ENCODE peak calls at places on chromosome 11, in eight cellular contexts. One of them, this sample, is unnamed.

GRCh38 chr11:2198621-2199365 is 27.2 kb upstream of the TH start:
- DNase-seq in HCT116: no peak
- DNase-seq in H1: no peak
- DNase-seq in GM12892: no peak
- DNase-seq in breast epithelium: no peak
- DNase-seq in sigmoid colon: no peak
- DNase-seq in spleen: no peak
- DNase-seq in transverse colon: no peak
- DNase-seq in this sample: no peak

GRCh38 chr11:1128333-1129142 is 29.2 kb upstream of the MUC5AC start:
- DNase-seq in HCT116: no peak
- DNase-seq in breast epithelium: peak; percentile 45
- DNase-seq in sigmoid colon: peak; percentile 46
- DNase-seq in transverse colon: no peak
- DNase-seq in spleen: peak; percentile 68
- DNase-seq in GM12892: peak; percentile 14
- DNase-seq in H1: no peak
- DNase-seq in this sample: no peak

GRCh38 chr11:100445231-100445735 is 241.8 kb upstream of the ARHGAP42 start:
- DNase-seq in HCT116: no peak
- DNase-seq in sigmoid colon: no peak
- DNase-seq in H1: no peak
- DNase-seq in spleen: no peak
- DNase-seq in transverse colon: no peak
- DNase-seq in GM12892: no peak
- DNase-seq in breast epithelium: no peak
- DNase-seq in this sample: no peak

GRCh38 chr11:107704432-107704831 is 7.4 kb downstream of the SLN start:
- DNase-seq in breast epithelium: no peak
- DNase-seq in sigmoid colon: no peak
- DNase-seq in spleen: no peak
- DNase-seq in transverse colon: no peak
- DNase-seq in H1: no peak
- DNase-seq in GM12892: no peak
- DNase-seq in HCT116: no peak
- DNase-seq in this sample: no peak

GRCh38 chr11:19938051-19938856 is 222.0 kb downstream of the DBX1 start:
- DNase-seq in H1: no peak
- DNase-seq in spleen: no peak
- DNase-seq in HCT116: peak; percentile 36
- DNase-seq in GM12892: peak; percentile 35
- DNase-seq in transverse colon: peak; percentile 49
- DNase-seq in sigmoid colon: no peak
- DNase-seq in breast epithelium: no peak
- DNase-seq in this sample: peak; percentile 37

GRCh38 chr11:14075118-14075601 is 112.6 kb downstream of the SPON1 start:
- DNase-seq in sigmoid colon: no peak
- DNase-seq in breast epithelium: no peak
- DNase-seq in transverse colon: no peak
- DNase-seq in spleen: no peak
- DNase-seq in HCT116: no peak
- DNase-seq in GM12892: no peak
- DNase-seq in H1: no peak
- DNase-seq in this sample: no peak

GRCh38 chr11:119786431-119787073 is 57.6 kb upstream of the NECTIN1 start:
- DNase-seq in GM12892: no peak
- DNase-seq in H1: no peak
- DNase-seq in spleen: peak; percentile 52
- DNase-seq in transverse colon: no peak
- DNase-seq in sigmoid colon: no peak
- DNase-seq in breast epithelium: no peak
- DNase-seq in HCT116: no peak
- DNase-seq in this sample: no peak

GRCh38 chr11:29449280-29450074 is 567.4 kb downstream of the KCNA4 start:
- DNase-seq in HCT116: no peak
- DNase-seq in breast epithelium: no peak
- DNase-seq in GM12892: no peak
- DNase-seq in H1: no peak
- DNase-seq in transverse colon: no peak
- DNase-seq in spleen: no peak
- DNase-seq in sigmoid colon: no peak
- DNase-seq in this sample: no peak

GRCh38 chr11:86511086-86511551 is 136.4 kb downstream of the CCDC81 start:
- DNase-seq in H1: no peak
- DNase-seq in spleen: no peak
- DNase-seq in sigmoid colon: no peak
- DNase-seq in breast epithelium: no peak
- DNase-seq in HCT116: no peak
- DNase-seq in transverse colon: no peak
- DNase-seq in GM12892: no peak
- DNase-seq in this sample: no peak

GRCh38 chr11:82978422-82979099 is 77.0 kb downstream of the DDIAS start:
- DNase-seq in HCT116: no peak
- DNase-seq in breast epithelium: no peak
- DNase-seq in spleen: no peak
- DNase-seq in GM12892: no peak
- DNase-seq in H1: no peak
- DNase-seq in transverse colon: no peak
- DNase-seq in sigmoid colon: no peak
- DNase-seq in this sample: no peak

GRCh38 chr11:44066732-44067131 is 662 bp downstream of the ACCS start:
- DNase-seq in transverse colon: peak; percentile 39
- DNase-seq in GM12892: no peak
- DNase-seq in sigmoid colon: peak; percentile 66
- DNase-seq in spleen: no peak
- DNase-seq in H1: no peak
- DNase-seq in breast epithelium: no peak
- DNase-seq in HCT116: peak; percentile 31
- DNase-seq in this sample: no peak

GRCh38 chr11:126139541-126140091 is 71.8 kb downstream of the RPUSD4 start:
- DNase-seq in breast epithelium: no peak
- DNase-seq in GM12892: no peak
- DNase-seq in sigmoid colon: peak; percentile 86
- DNase-seq in H1: no peak
- DNase-seq in spleen: peak; percentile 40
- DNase-seq in transverse colon: no peak
- DNase-seq in HCT116: no peak
- DNase-seq in this sample: no peak

GRCh38 chr11:17428930-17429329 is 40.5 kb upstream of the KCNJ11 start:
- DNase-seq in transverse colon: no peak
- DNase-seq in H1: no peak
- DNase-seq in sigmoid colon: no peak
- DNase-seq in spleen: no peak
- DNase-seq in breast epithelium: no peak
- DNase-seq in HCT116: no peak
- DNase-seq in GM12892: no peak
- DNase-seq in this sample: no peak

GRCh38 chr11:9214765-9215164 is 50.4 kb downstream of the DENND5A start:
- DNase-seq in H1: no peak
- DNase-seq in HCT116: peak; percentile 18
- DNase-seq in GM12892: no peak
- DNase-seq in breast epithelium: no peak
- DNase-seq in spleen: no peak
- DNase-seq in sigmoid colon: no peak
- DNase-seq in transverse colon: no peak
- DNase-seq in this sample: no peak

GRCh38 chr11:25547293-25547692 is 784.6 kb upstream of the ANO3 start:
- DNase-seq in H1: no peak
- DNase-seq in GM12892: no peak
- DNase-seq in HCT116: no peak
- DNase-seq in transverse colon: no peak
- DNase-seq in spleen: no peak
- DNase-seq in sigmoid colon: no peak
- DNase-seq in breast epithelium: no peak
- DNase-seq in this sample: no peak

GRCh38 chr11:74822187-74822586 is 73.5 kb downstream of the RNF169 start:
- DNase-seq in sigmoid colon: no peak
- DNase-seq in HCT116: no peak
- DNase-seq in GM12892: no peak
- DNase-seq in transverse colon: no peak
- DNase-seq in spleen: no peak
- DNase-seq in H1: no peak
- DNase-seq in breast epithelium: no peak
- DNase-seq in this sample: no peak

GRCh38 chr11:92964471-92964870 is 5.0 kb upstream of the MTNR1B start:
- DNase-seq in breast epithelium: no peak
- DNase-seq in GM12892: no peak
- DNase-seq in H1: no peak
- DNase-seq in transverse colon: peak; percentile 13
- DNase-seq in sigmoid colon: no peak
- DNase-seq in HCT116: no peak
- DNase-seq in spleen: no peak
- DNase-seq in this sample: no peak

GRCh38 chr11:61917357-61918109 is at the start of gene RAB3IL1:
- DNase-seq in HCT116: no peak
- DNase-seq in H1: no peak
- DNase-seq in breast epithelium: no peak
- DNase-seq in spleen: peak; percentile 84
- DNase-seq in GM12892: peak; percentile 37
- DNase-seq in transverse colon: peak; percentile 55
- DNase-seq in sigmoid colon: peak; percentile 87
- DNase-seq in this sample: peak; percentile 41

GRCh38 chr11:72721689-72722049 is 30.5 kb downstream of the ARAP1 start:
- DNase-seq in HCT116: no peak
- DNase-seq in H1: no peak
- DNase-seq in sigmoid colon: no peak
- DNase-seq in breast epithelium: no peak
- DNase-seq in transverse colon: peak; percentile 56
- DNase-seq in spleen: peak; percentile 88
- DNase-seq in GM12892: no peak
- DNase-seq in this sample: no peak

GRCh38 chr11:36079911-36080310 is 136.0 kb downstream of the LDLRAD3 start:
- DNase-seq in breast epithelium: no peak
- DNase-seq in transverse colon: no peak
- DNase-seq in GM12892: no peak
- DNase-seq in HCT116: no peak
- DNase-seq in spleen: no peak
- DNase-seq in H1: no peak
- DNase-seq in sigmoid colon: no peak
- DNase-seq in this sample: no peak
- TF ChIP-seq POLR2AphosphoS5 in breast epithelium: no peak
- TF ChIP-seq POLR2AphosphoS5 in transverse colon: no peak
- TF ChIP-seq POLR2AphosphoS5 in GM12892: no peak
- TF ChIP-seq POLR2AphosphoS5 in HCT116: no peak
- TF ChIP-seq POLR2AphosphoS5 in spleen: no peak
- TF ChIP-seq POLR2AphosphoS5 in H1: no peak
- TF ChIP-seq POLR2AphosphoS5 in sigmoid colon: no peak
- TF ChIP-seq POLR2AphosphoS5 in this sample: no peak

GRCh38 chr11:69471329-69472052 is 10.0 kb upstream of the LINC01488 start:
- DNase-seq in H1: no peak
- DNase-seq in sigmoid colon: no peak
- DNase-seq in transverse colon: no peak
- DNase-seq in HCT116: no peak
- DNase-seq in spleen: peak; percentile 54
- DNase-seq in GM12892: no peak
- DNase-seq in breast epithelium: no peak
- DNase-seq in this sample: no peak

GRCh38 chr11:69470793-69471192 is 10.7 kb upstream of the LINC01488 start:
- DNase-seq in sigmoid colon: no peak
- DNase-seq in spleen: peak; percentile 54
- DNase-seq in H1: no peak
- DNase-seq in GM12892: no peak
- DNase-seq in transverse colon: no peak
- DNase-seq in breast epithelium: no peak
- DNase-seq in HCT116: no peak
- DNase-seq in this sample: no peak

GRCh38 chr11:69472053-69472765 is 9.3 kb upstream of the LINC01488 start:
- DNase-seq in transverse colon: no peak
- DNase-seq in HCT116: no peak
- DNase-seq in GM12892: no peak
- DNase-seq in sigmoid colon: no peak
- DNase-seq in H1: no peak
- DNase-seq in spleen: peak; percentile 70
- DNase-seq in breast epithelium: no peak
- DNase-seq in this sample: no peak

GRCh38 chr11:69468911-69469885 is 12.3 kb upstream of the LINC01488 start:
- DNase-seq in HCT116: no peak
- DNase-seq in spleen: peak; percentile 54
- DNase-seq in sigmoid colon: no peak
- DNase-seq in transverse colon: peak; percentile 47
- DNase-seq in H1: no peak
- DNase-seq in breast epithelium: no peak
- DNase-seq in GM12892: no peak
- DNase-seq in this sample: no peak

DNA sequence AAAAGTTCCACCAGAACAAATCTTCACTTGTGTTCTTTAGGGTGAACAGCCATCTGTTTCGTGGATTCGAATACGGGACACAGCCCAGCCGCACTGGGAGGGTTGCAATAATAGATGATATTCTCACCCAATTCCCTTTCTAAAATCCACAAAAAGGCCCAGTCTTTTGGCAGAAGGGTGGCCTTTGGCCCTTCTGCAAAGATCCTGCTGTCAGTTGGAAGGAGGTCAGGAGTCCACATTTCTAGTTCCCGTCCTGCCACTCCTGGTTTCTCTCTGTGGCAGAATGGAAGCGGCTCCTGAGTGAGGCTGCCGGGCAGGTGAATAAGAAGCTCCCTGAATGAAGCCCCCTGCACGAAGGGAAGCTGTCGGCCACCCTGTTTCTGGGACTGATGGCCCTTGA is 11.2 kb upstream of the LINC01488 start:
- DNase-seq in H1: no peak
- DNase-seq in transverse colon: peak; percentile 59
- DNase-seq in sigmoid colon: no peak
- DNase-seq in spleen: peak; percentile 47
- DNase-seq in breast epithelium: no peak
- DNase-seq in HCT116: no peak
- DNase-seq in GM12892: no peak
- DNase-seq in this sample: no peak
- TF ChIP-seq POLR2AphosphoS5 in H1: no peak
- TF ChIP-seq POLR2AphosphoS5 in transverse colon: no peak
- TF ChIP-seq POLR2AphosphoS5 in sigmoid colon: no peak
- TF ChIP-seq POLR2AphosphoS5 in spleen: no peak
- TF ChIP-seq POLR2AphosphoS5 in breast epithelium: no peak
- TF ChIP-seq POLR2AphosphoS5 in HCT116: no peak
- TF ChIP-seq POLR2AphosphoS5 in GM12892: no peak
- TF ChIP-seq POLR2AphosphoS5 in this sample: no peak

DNA sequence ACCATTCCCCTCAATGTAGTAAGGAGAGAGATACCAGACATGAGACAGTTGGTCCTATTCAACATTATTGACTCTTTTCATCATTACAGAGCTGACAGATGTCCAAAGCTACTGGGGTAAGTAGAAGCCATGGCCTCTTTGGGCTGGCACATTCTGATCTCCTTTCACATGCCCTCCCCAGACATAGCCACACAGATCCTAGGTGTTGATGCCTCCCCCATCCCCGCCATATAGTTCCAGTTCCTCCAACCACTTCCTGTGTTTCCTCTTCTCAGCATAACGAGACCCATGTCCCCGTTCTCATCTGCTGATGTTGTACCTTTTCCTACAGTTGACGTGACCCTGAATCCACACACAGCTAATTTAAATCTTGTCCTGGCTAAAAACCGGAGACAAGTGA is 14.0 kb downstream of the TRIM6 start:
- DNase-seq in transverse colon: no peak
- DNase-seq in breast epithelium: no peak
- DNase-seq in sigmoid colon: no peak
- DNase-seq in H1: no peak
- DNase-seq in GM12892: no peak
- DNase-seq in spleen: no peak
- DNase-seq in HCT116: no peak
- DNase-seq in this sample: no peak
- TF ChIP-seq POLR2AphosphoS5 in transverse colon: no peak
- TF ChIP-seq POLR2AphosphoS5 in breast epithelium: no peak
- TF ChIP-seq POLR2AphosphoS5 in sigmoid colon: no peak
- TF ChIP-seq POLR2AphosphoS5 in H1: no peak
- TF ChIP-seq POLR2AphosphoS5 in GM12892: no peak
- TF ChIP-seq POLR2AphosphoS5 in spleen: no peak
- TF ChIP-seq POLR2AphosphoS5 in HCT116: no peak
- TF ChIP-seq POLR2AphosphoS5 in this sample: no peak

GRCh38 chr11:58573451-58574104 is 2.1 kb downstream of the LPXN start:
- DNase-seq in breast epithelium: no peak
- DNase-seq in transverse colon: no peak
- DNase-seq in spleen: no peak
- DNase-seq in H1: no peak
- DNase-seq in sigmoid colon: peak; percentile 83
- DNase-seq in HCT116: no peak
- DNase-seq in GM12892: no peak
- DNase-seq in this sample: no peak
- TF ChIP-seq POLR2AphosphoS5 in breast epithelium: no peak
- TF ChIP-seq POLR2AphosphoS5 in transverse colon: no peak
- TF ChIP-seq POLR2AphosphoS5 in spleen: no peak
- TF ChIP-seq POLR2AphosphoS5 in H1: no peak
- TF ChIP-seq POLR2AphosphoS5 in sigmoid colon: no peak
- TF ChIP-seq POLR2AphosphoS5 in HCT116: no peak
- TF ChIP-seq POLR2AphosphoS5 in GM12892: peak; percentile 86
- TF ChIP-seq POLR2AphosphoS5 in this sample: peak; percentile 58